ENCODE peak calls at places on chromosomes 7 and 10, in six cellular contexts. N is heart left ventricle, D is neural progenitor cell, Q is transverse colon, M is uterus, R is lower lobe of right lung. I is an unnamed sample.
A peak's percentile ranks its signal among the peaks of the same experiment; 100 is the strongest.

GRCh38 chr7:51214098-51214497 is 102.5 kb downstream of the COBL start:
- DNase-seq in N (no peak), R (no peak), Q (no peak), D (no peak), M (no peak), I (no peak)

GRCh38 chr7:2255145-2256139 is 13.4 kb downstream of the NUDT1 start:
- DNase-seq in R (no peak), M (no peak), Q (no peak), N (no peak), D (no peak), I (no peak)

GRCh38 chr7:111558948-111559347 is 3.3 kb downstream of the IMMP2L start:
- DNase-seq in M (no peak), R (no peak), D (no peak), N (no peak), Q (no peak), I (peak; percentile 55)

GRCh38 chr10:15182541-15183207 is 14.2 kb upstream of the NMT2 start:
- DNase-seq in Q (no peak), M (no peak), D (no peak), N (no peak), R (no peak), I (peak; percentile 87)

GRCh38 chr7:32948202-32948601 is 9.0 kb upstream of the FKBP9 start:
- DNase-seq in M (no peak), R (no peak), D (no peak), Q (no peak), N (no peak), I (no peak)

GRCh38 chr10:126013489-126014281 is 117.3 kb downstream of the FANK1 start:
- DNase-seq in Q (no peak), D (peak; percentile 39), M (no peak), N (no peak), R (no peak), I (peak; percentile 96)

GRCh38 chr7:140230862-140231778 is 54.3 kb upstream of the KDM7A start:
- DNase-seq in Q (peak; percentile 87), D (peak; percentile 87), N (peak; percentile 64), M (peak; percentile 21), R (peak; percentile 66), I (peak; percentile 15)

GRCh38 chr7:129144095-129144833 is at the start of gene TSPAN33:
- DNase-seq in M (peak; percentile 67), N (peak; percentile 82), R (peak; percentile 80), Q (peak; percentile 80), D (peak; percentile 95), I (peak; percentile 61)

GRCh38 chr7:5574770-5575269 is 151.2 kb upstream of the TNRC18 start:
- DNase-seq in R (no peak), M (no peak), Q (no peak), N (peak; percentile 83), D (peak; percentile 75), I (no peak)

GRCh38 chr10:50407077-50407801 is 155.9 kb upstream of the ASAH2 start:
- DNase-seq in D (no peak), R (no peak), M (no peak), N (no peak), Q (no peak), I (no peak)

GRCh38 chr7:155402941-155403340 is 55.0 kb upstream of the EN2 start:
- DNase-seq in R (no peak), M (no peak), Q (no peak), N (no peak), D (no peak), I (no peak)

GRCh38 chr7:42237162-42237821 is at the start of gene GLI3:
- DNase-seq in D (peak; percentile 96), Q (peak; percentile 70), M (peak; percentile 92), R (peak; percentile 74), N (peak; percentile 88), I (peak; percentile 95)

GRCh38 chr7:50371551-50372021 is 67.1 kb downstream of the IKZF1 start:
- DNase-seq in R (no peak), N (no peak), M (no peak), D (no peak), Q (no peak), I (no peak)

GRCh38 chr10:24873281-24873683 is 79.1 kb downstream of the PRTFDC1 start:
- DNase-seq in R (no peak), N (no peak), M (no peak), D (no peak), Q (no peak), I (peak; percentile 92)

GRCh38 chr10:119393019-119393418 is 149.5 kb downstream of the RGS10 start:
- DNase-seq in N (no peak), D (no peak), R (no peak), M (no peak), Q (no peak), I (no peak)

GRCh38 chr10:12908773-12909172 is 92.7 kb downstream of the CCDC3 start:
- DNase-seq in D (no peak), R (no peak), Q (no peak), M (no peak), N (no peak), I (no peak)

GRCh38 chr10:120505056-120505455 is 48.0 kb downstream of the PLPP4 start:
- DNase-seq in D (peak; percentile 18), N (no peak), M (no peak), R (no peak), Q (no peak), I (no peak)

GRCh38 chr10:44931621-44932337 is 20.6 kb downstream of the TMEM72 start:
- DNase-seq in Q (no peak), D (no peak), N (no peak), R (no peak), M (no peak), I (no peak)

GRCh38 chr7:35593896-35594295 is 101.0 kb downstream of the HERPUD2 start:
- DNase-seq in Q (no peak), D (peak; percentile 51), N (no peak), R (no peak), M (no peak), I (no peak)

GRCh38 chr7:108403597-108404217 is 52.5 kb downstream of the NRCAM start:
- DNase-seq in D (no peak), M (no peak), R (no peak), N (no peak), Q (no peak), I (no peak)

GRCh38 chr7:102306916-102307677 is 20.4 kb downstream of the SH2B2 start:
- DNase-seq in Q (peak; percentile 89), M (no peak), D (peak; percentile 60), R (peak; percentile 85), N (peak; percentile 50), I (peak; percentile 79)

GRCh38 chr7:92002720-92003119 is 62.1 kb downstream of the AKAP9 start:
- DNase-seq in M (no peak), D (no peak), N (no peak), Q (no peak), R (no peak), I (no peak)

GRCh38 chr7:142567201-142567600 is 182.1 kb upstream of the PRSS1 start:
- DNase-seq in Q (no peak), R (no peak), N (no peak), M (no peak), D (no peak), I (no peak)

GRCh38 chr10:50422259-50422658 is 170.9 kb upstream of the ASAH2 start:
- DNase-seq in R (no peak), M (no peak), Q (no peak), D (no peak), N (no peak), I (no peak)

GRCh38 chr7:64887756-64888508 is 15.1 kb upstream of the ZNF273 start:
- DNase-seq in D (peak; percentile 46), N (no peak), Q (peak; percentile 60), M (no peak), R (peak; percentile 61), I (no peak)

GRCh38 chr7:151011097-151011409 is 13.2 kb downstream of the ATG9B start:
- DNase-seq in D (no peak), M (no peak), R (no peak), Q (no peak), N (no peak), I (no peak)
- H3K4me3 ChIP-seq in D (peak overlapping the region; percentile 23), M (no peak overlapping the region), R (no peak overlapping the region), Q (no peak overlapping the region), N (no peak overlapping the region), I (peak overlapping the region; percentile 47)

DNA sequence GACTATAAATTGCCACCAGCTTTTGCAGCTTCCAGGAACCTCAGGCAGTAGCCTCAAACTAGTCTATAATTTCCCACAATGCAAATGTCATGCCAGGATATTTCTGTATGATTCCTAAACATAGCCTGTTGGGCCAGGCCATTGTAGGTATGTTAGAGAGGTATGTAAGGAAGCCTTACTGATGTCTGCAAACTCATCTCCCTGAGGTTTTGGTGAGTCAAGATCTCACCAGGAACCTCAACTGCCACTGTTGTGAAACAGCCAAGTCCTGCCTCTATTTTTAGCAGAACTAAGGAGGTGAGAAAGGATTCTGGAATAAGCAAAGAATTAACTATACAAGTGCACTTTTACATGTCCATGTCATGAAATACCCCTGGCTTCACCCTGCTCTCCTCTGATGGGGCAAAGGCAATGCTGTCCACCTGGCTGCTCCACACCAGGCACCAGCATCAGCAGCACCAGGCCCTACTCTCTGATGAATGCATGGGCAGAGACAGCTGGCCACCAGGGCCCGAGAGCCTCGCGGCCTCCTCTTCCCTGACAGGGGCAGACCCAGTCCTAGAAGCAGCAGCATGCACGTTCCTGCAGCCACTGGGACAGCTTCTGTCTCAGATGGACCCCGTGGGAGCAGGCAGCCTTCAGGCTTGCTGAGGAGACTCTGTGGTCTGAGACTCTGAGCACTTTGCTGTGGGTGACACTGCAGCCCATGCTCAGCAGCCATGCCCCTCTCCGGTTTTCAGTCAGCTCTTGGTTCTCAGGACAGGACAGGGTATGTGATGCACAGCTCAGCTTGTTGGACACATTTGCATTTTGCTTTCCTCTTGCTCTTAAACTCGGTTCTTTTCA is 147.3 kb downstream of the ZMYND11 start:
- DNase-seq in M (no peak), D (no peak), N (no peak), Q (no peak), R (no peak), I (peak; percentile 19)
- H3K4me3 ChIP-seq in M (no peak overlapping the region), D (no peak overlapping the region), N (no peak overlapping the region), Q (no peak overlapping the region), R (no peak overlapping the region), I (no peak overlapping the region)

DNA sequence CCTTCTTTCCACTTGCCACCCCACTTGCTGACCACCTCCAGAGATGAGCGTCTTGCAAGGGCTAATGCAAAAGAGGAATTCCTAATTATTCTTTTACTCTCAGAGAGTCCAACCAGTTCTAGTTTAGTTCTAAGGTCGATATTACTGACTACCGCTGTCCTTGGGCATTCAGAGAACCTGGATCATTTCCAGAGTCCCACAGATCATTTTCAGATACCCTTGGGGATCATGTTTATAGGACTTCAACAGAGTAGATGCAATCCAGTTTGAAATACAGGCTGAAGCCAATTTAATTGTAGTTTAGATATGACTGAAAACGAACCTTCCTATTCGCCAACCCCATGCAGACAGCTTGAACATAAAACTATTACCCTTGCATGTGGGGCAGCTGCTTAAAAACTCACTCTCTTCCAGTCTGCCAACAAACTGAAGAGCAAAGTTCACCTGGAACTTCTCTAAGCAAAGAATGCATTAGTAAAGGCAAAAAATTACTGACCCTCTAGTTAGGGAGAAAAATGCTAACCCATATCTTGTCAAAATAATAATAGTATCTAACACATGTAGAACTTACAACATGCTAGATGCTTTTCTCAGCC is 22.4 kb downstream of the CFAP69 start:
- DNase-seq in Q (no peak), M (no peak), D (no peak), N (no peak), R (no peak), I (no peak)
- H3K4me3 ChIP-seq in Q (no peak overlapping the region), M (no peak overlapping the region), D (no peak overlapping the region), N (no peak overlapping the region), R (no peak overlapping the region), I (no peak overlapping the region)

DNA sequence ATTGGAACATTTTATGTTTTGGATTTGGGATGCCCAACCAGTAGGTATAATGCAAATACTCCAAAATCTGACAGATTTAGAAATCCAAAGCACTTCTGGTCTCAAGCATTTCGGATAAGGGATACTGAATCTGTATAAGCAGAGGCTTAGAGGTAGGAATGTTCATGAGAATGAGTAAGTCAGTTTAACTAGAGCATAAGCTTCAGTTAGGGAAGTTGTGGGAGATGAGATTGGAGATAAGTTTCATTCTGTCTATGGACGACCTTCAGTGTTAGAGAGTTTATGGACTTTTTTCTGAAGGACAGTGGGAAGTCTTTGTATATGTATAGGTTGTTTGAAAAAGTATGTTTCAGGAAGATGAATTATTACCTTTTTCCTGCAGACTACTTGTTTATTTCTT is 10.4 kb downstream of the TAX1BP1 start:
- DNase-seq in Q (no peak), M (no peak), D (no peak), R (no peak), N (no peak), I (peak; percentile 74)
- H3K4me3 ChIP-seq in Q (no peak overlapping the region), M (no peak overlapping the region), D (no peak overlapping the region), R (no peak overlapping the region), N (no peak overlapping the region), I (no peak overlapping the region)